ENCODE peak calls at places on chromosomes 2 and 18, in four cellular contexts. D, G, O and A are unnamed samples. For H3K9me3, the result is how much of the 10 kb centered on the place peaks cover.

GRCh38 chr2:75360945-75361344 is 161.6 kb upstream of the TACR1 start:
- DNase-seq in D (no peak), O (no peak), G (no peak), A (no peak)

GRCh38 chr2:232802096-232802495 is 25.7 kb upstream of the KCNJ13 start:
- DNase-seq in O (no peak), D (no peak), G (no peak), A (no peak)

GRCh38 chr2:213787869-213788268 is 503.6 kb downstream of the SPAG16 start:
- DNase-seq in D (no peak), O (no peak), G (no peak), A (no peak)

GRCh38 chr2:182186132-182186735 is 200.6 kb downstream of the PPP1R1C start:
- DNase-seq in D (no peak), O (peak), G (no peak), A (no peak)

GRCh38 chr2:38498039-38498438 is 104.7 kb downstream of the HNRNPLL start:
- DNase-seq in G (peak), D (no peak), O (no peak), A (no peak)

GRCh38 chr2:240904216-240905175 is 1.6 kb upstream of the CROCC2 start:
- DNase-seq in G (peak), O (no peak), D (peak), A (no peak)

GRCh38 chr18:58216071-58216471 is 172.0 kb downstream of the NEDD4L start:
- DNase-seq in D (no peak), O (no peak), G (no peak), A (no peak)

GRCh38 chr2:119525574-119525973 is 1.3 kb upstream of the SCTR start:
- DNase-seq in O (no peak), G (no peak), D (no peak), A (no peak)

GRCh38 chr18:72232611-72233010 is 311.5 kb downstream of the CBLN2 start:
- DNase-seq in D (no peak), G (no peak), O (no peak), A (no peak)

GRCh38 chr2:3754280-3754679 is 50.9 kb downstream of the DCDC2C start:
- DNase-seq in O (no peak), D (no peak), G (no peak), A (no peak)

GRCh38 chr18:56305583-56305982 is 332.8 kb downstream of the TXNL1 start:
- DNase-seq in O (no peak), G (no peak), D (no peak), A (no peak)

GRCh38 chr18:44537521-44537920 is 143.2 kb upstream of the SETBP1 start:
- DNase-seq in G (no peak), O (peak), D (peak), A (no peak)

GRCh38 chr18:13267517-13267916 is 49.0 kb downstream of the LDLRAD4 start:
- DNase-seq in G (no peak), D (no peak), O (no peak), A (no peak)
- H3K27ac ChIP-seq in G (peak), D (no peak), O (no peak), A (no peak)

GRCh38 chr18:43350176-43350575 is 72.9 kb upstream of the SYT4 start:
- DNase-seq in O (no peak), G (no peak), D (no peak), A (no peak)
- TF ChIP-seq CTCF in O (no peak), G (no peak), D (no peak), A (no peak)

GRCh38 chr2:79554899-79555298 is 42.0 kb downstream of the CTNNA2 start:
- DNase-seq in O (no peak), G (no peak), D (no peak), A (no peak)

GRCh38 chr2:79547568-79547967 is 34.7 kb downstream of the CTNNA2 start:
- DNase-seq in G (no peak), O (no peak), D (no peak), A (no peak)

GRCh38 chr2:79552653-79553052 is 39.8 kb downstream of the CTNNA2 start:
- DNase-seq in D (no peak), O (no peak), G (no peak), A (no peak)
- H3K9me3 ChIP-seq in D (half or more), O (half or more), G (half or more), A (under half)

DNA sequence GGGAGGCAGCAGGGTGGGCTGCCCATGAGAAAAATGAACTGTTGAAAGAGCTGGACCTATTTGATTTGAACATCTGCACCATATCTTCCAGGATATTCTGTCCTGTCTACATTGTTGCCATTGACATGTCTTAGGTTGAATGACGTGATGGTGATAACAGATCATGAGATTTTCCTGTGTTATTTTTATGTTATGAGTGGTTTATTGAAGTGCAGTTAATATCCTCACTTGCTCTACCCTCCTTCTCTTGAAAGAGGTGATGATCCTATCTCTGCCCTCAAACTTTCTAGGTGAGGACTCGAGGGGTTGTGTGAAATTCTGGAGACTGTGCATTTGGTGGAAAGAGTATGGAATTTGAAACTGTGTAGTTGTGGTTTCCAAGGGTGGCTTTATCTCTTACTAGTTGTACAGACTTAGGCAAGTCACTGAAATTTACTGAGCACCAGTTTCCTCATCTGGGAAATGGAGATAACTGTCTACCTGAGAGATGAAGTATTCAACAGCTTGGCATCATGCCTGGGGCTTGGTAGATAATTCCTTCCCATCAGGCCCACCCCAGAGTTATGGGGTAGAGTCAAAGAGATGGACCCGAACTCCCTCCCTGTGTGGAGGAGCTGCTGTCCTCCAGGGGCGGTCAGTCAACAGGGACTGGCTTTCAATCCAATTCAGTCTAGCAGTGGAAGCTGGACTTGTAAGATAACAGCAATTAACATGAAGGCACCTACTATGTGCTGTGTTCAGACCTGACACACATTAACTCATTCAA is 431.7 kb downstream of the LPIN1 start:
- DNase-seq in O (no peak), G (no peak), D (no peak), A (no peak)
- H3K27ac ChIP-seq in O (no peak), G (peak), D (no peak), A (no peak)

GRCh38 chr2:238685713-238686112 is 162.2 kb upstream of the TWIST2 start:
- DNase-seq in O (no peak), G (no peak), D (no peak), A (no peak)
- TF ChIP-seq CTCF in O (no peak), G (no peak), D (no peak), A (no peak)

DNA sequence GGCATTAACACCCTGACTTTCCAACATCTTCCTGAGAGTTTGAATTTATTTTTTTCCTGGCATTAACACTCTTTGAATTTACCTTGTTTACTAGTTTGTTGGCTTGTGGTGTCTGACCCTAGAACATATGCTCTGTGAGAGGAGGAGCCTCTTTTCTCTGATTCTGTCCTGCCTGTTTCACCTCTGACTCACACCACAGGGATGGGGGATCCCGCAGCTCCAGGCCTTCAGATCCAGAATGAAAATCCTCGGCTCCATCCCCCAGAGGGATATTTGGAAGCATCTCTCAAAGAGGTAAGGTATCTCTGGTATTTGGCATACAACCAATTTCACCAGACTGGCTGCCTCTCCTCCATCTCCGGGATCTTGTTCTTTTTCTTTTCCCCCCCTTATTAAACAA is 104.7 kb downstream of the GPR39 start:
- DNase-seq in O (no peak), D (no peak), G (no peak), A (no peak)
- H3K9me3 ChIP-seq in O (under half), D (under half), G (under half), A (under half)

GRCh38 chr2:46001741-46002506 is 295.3 kb upstream of the EPAS1 start:
- DNase-seq in O (no peak), G (no peak), D (no peak), A (no peak)
- H3K27ac ChIP-seq in O (no peak), G (peak), D (peak), A (no peak)

DNA sequence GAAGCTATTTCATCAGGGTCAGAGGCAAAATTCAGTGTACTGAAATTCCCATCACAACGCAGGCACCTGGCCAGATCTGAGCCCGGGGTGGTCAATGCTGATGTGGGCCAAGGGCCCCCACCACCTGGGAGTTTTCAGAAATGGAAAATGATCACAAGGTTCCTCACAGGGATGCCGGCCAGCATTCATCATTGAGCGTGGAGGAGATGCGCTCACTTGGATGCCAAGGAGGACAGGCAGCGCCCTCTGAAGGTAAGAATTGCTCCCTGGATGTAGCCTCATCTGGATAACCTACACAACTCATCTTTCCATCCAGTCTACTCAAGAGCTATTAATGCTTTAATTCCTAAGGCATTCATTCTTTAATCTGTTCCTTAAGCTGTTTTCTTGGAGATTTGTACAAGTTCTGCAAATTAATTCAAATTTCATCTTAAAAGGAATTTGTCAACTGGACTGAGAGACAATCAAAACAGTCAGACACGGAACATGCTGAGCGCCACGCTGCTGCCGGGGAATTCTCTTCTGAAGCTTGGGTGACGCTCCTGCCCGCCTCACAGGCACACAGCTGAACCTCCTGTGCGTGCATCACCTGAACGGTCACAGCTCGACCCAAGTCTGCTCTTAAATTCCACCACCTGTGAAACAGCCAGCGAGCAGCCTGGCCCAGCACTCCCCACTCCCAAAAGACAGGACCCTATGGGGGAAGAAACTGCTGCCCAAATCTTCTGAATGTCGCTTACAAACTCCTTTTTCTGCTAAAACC is 206.7 kb downstream of the HDAC4 start:
- DNase-seq in O (no peak), G (no peak), D (peak), A (no peak)
- TF ChIP-seq CTCF in O (peak), G (no peak), D (no peak), A (no peak)

GRCh38 chr18:9094307-9095226 is 7.9 kb upstream of the NDUFV2 start:
- DNase-seq in D (no peak), O (peak), G (no peak), A (no peak)
- H3K9me3 ChIP-seq in D (under half), O (under half), G (under half), A (under half)